ENCODE peak calls at places on chromosomes 16 and 17, in seven cellular contexts. One of them, this sample, is unnamed.

GRCh38 chr17:75679706-75680201 is 12.6 kb downstream of the SAP30BP start:
- DNase-seq in stomach: peak
- DNase-seq in activated T-cell treated with anti-CD3 and anti-CD28 coated beads, Interleukin-2, amount 50 U/mL, for 24 hours: no peak
- DNase-seq in iPS-NIHi11: no peak
- DNase-seq in left ventricle myocardium inferior: no peak
- DNase-seq in neuronal stem cell: no peak
- DNase-seq in kidney: peak
- DNase-seq in this sample: no peak

GRCh38 chr16:51084074-51084928 is 66.8 kb downstream of the SALL1 start:
- DNase-seq in stomach: no peak
- DNase-seq in activated T-cell treated with anti-CD3 and anti-CD28 coated beads, Interleukin-2, amount 50 U/mL, for 24 hours: no peak
- DNase-seq in iPS-NIHi11: no peak
- DNase-seq in left ventricle myocardium inferior: no peak
- DNase-seq in neuronal stem cell: no peak
- DNase-seq in kidney: no peak
- DNase-seq in this sample: no peak

GRCh38 chr16:27769561-27770222 is 219.7 kb downstream of the KATNIP start:
- DNase-seq in stomach: no peak
- DNase-seq in activated T-cell treated with anti-CD3 and anti-CD28 coated beads, Interleukin-2, amount 50 U/mL, for 24 hours: no peak
- DNase-seq in iPS-NIHi11: peak
- DNase-seq in left ventricle myocardium inferior: no peak
- DNase-seq in neuronal stem cell: no peak
- DNase-seq in kidney: peak
- DNase-seq in this sample: no peak

GRCh38 chr16:85069171-85069570 is 41.6 kb downstream of the KIAA0513 start:
- DNase-seq in stomach: no peak
- DNase-seq in activated T-cell treated with anti-CD3 and anti-CD28 coated beads, Interleukin-2, amount 50 U/mL, for 24 hours: no peak
- DNase-seq in iPS-NIHi11: no peak
- DNase-seq in left ventricle myocardium inferior: no peak
- DNase-seq in neuronal stem cell: no peak
- DNase-seq in kidney: no peak
- DNase-seq in this sample: no peak

GRCh38 chr17:76775021-76775420 is 37.1 kb downstream of the MFSD11 start:
- DNase-seq in stomach: no peak
- DNase-seq in activated T-cell treated with anti-CD3 and anti-CD28 coated beads, Interleukin-2, amount 50 U/mL, for 24 hours: no peak
- DNase-seq in iPS-NIHi11: no peak
- DNase-seq in left ventricle myocardium inferior: no peak
- DNase-seq in neuronal stem cell: no peak
- DNase-seq in kidney: no peak
- DNase-seq in this sample: no peak

GRCh38 chr17:17724307-17724921 is 43.2 kb downstream of the RAI1 start:
- DNase-seq in stomach: no peak
- DNase-seq in activated T-cell treated with anti-CD3 and anti-CD28 coated beads, Interleukin-2, amount 50 U/mL, for 24 hours: peak
- DNase-seq in iPS-NIHi11: peak
- DNase-seq in left ventricle myocardium inferior: no peak
- DNase-seq in neuronal stem cell: peak
- DNase-seq in kidney: no peak
- DNase-seq in this sample: peak

GRCh38 chr17:42120161-42121065 is 754 bp downstream of the KAT2A start:
- DNase-seq in stomach: no peak
- DNase-seq in activated T-cell treated with anti-CD3 and anti-CD28 coated beads, Interleukin-2, amount 50 U/mL, for 24 hours: no peak
- DNase-seq in iPS-NIHi11: peak
- DNase-seq in left ventricle myocardium inferior: no peak
- DNase-seq in neuronal stem cell: no peak
- DNase-seq in kidney: no peak
- DNase-seq in this sample: peak

GRCh38 chr16:77652399-77652798 is 69.9 kb upstream of the NUDT7 start:
- DNase-seq in stomach: no peak
- DNase-seq in activated T-cell treated with anti-CD3 and anti-CD28 coated beads, Interleukin-2, amount 50 U/mL, for 24 hours: no peak
- DNase-seq in iPS-NIHi11: no peak
- DNase-seq in left ventricle myocardium inferior: no peak
- DNase-seq in neuronal stem cell: no peak
- DNase-seq in kidney: no peak
- DNase-seq in this sample: no peak

GRCh38 chr16:11094075-11094593 is 149.8 kb downstream of the CLEC16A start:
- DNase-seq in stomach: no peak
- DNase-seq in activated T-cell treated with anti-CD3 and anti-CD28 coated beads, Interleukin-2, amount 50 U/mL, for 24 hours: peak
- DNase-seq in iPS-NIHi11: no peak
- DNase-seq in left ventricle myocardium inferior: no peak
- DNase-seq in neuronal stem cell: no peak
- DNase-seq in kidney: no peak
- DNase-seq in this sample: no peak

GRCh38 chr17:4594406-4595349 is 10.3 kb downstream of the SMTNL2 start:
- DNase-seq in stomach: peak
- DNase-seq in activated T-cell treated with anti-CD3 and anti-CD28 coated beads, Interleukin-2, amount 50 U/mL, for 24 hours: peak
- DNase-seq in iPS-NIHi11: peak
- DNase-seq in left ventricle myocardium inferior: no peak
- DNase-seq in neuronal stem cell: no peak
- DNase-seq in kidney: peak
- DNase-seq in this sample: peak

GRCh38 chr16:13289515-13289914 is 388.1 kb downstream of the SHISA9 start:
- DNase-seq in stomach: no peak
- DNase-seq in activated T-cell treated with anti-CD3 and anti-CD28 coated beads, Interleukin-2, amount 50 U/mL, for 24 hours: no peak
- DNase-seq in iPS-NIHi11: no peak
- DNase-seq in left ventricle myocardium inferior: no peak
- DNase-seq in neuronal stem cell: no peak
- DNase-seq in kidney: no peak
- DNase-seq in this sample: no peak

GRCh38 chr16:14649816-14650215 is 17.1 kb downstream of the BFAR start:
- DNase-seq in stomach: no peak
- DNase-seq in activated T-cell treated with anti-CD3 and anti-CD28 coated beads, Interleukin-2, amount 50 U/mL, for 24 hours: no peak
- DNase-seq in iPS-NIHi11: no peak
- DNase-seq in left ventricle myocardium inferior: no peak
- DNase-seq in neuronal stem cell: no peak
- DNase-seq in kidney: no peak
- DNase-seq in this sample: no peak

GRCh38 chr17:43701318-43701743 is 39.6 kb upstream of the MEOX1 start:
- DNase-seq in stomach: no peak
- DNase-seq in activated T-cell treated with anti-CD3 and anti-CD28 coated beads, Interleukin-2, amount 50 U/mL, for 24 hours: peak
- DNase-seq in iPS-NIHi11: no peak
- DNase-seq in left ventricle myocardium inferior: no peak
- DNase-seq in neuronal stem cell: no peak
- DNase-seq in kidney: no peak
- DNase-seq in this sample: no peak

GRCh38 chr17:13518271-13519000 is 83.3 kb downstream of the HS3ST3A1 start:
- DNase-seq in stomach: no peak
- DNase-seq in activated T-cell treated with anti-CD3 and anti-CD28 coated beads, Interleukin-2, amount 50 U/mL, for 24 hours: no peak
- DNase-seq in iPS-NIHi11: no peak
- DNase-seq in left ventricle myocardium inferior: no peak
- DNase-seq in neuronal stem cell: no peak
- DNase-seq in kidney: no peak
- DNase-seq in this sample: no peak

GRCh38 chr16:26220894-26221293 is 529.1 kb downstream of the HS3ST4 start:
- DNase-seq in stomach: no peak
- DNase-seq in activated T-cell treated with anti-CD3 and anti-CD28 coated beads, Interleukin-2, amount 50 U/mL, for 24 hours: no peak
- DNase-seq in iPS-NIHi11: no peak
- DNase-seq in left ventricle myocardium inferior: no peak
- DNase-seq in neuronal stem cell: no peak
- DNase-seq in kidney: no peak
- DNase-seq in this sample: no peak

GRCh38 chr17:50348522-50349240 is 2.8 kb downstream of the XYLT2 start:
- DNase-seq in stomach: peak
- DNase-seq in activated T-cell treated with anti-CD3 and anti-CD28 coated beads, Interleukin-2, amount 50 U/mL, for 24 hours: peak
- DNase-seq in iPS-NIHi11: no peak
- DNase-seq in left ventricle myocardium inferior: no peak
- DNase-seq in neuronal stem cell: no peak
- DNase-seq in kidney: peak
- DNase-seq in this sample: no peak

GRCh38 chr17:68441064-68441770 is 16.1 kb downstream of the WIPI1 start:
- DNase-seq in stomach: no peak
- DNase-seq in activated T-cell treated with anti-CD3 and anti-CD28 coated beads, Interleukin-2, amount 50 U/mL, for 24 hours: no peak
- DNase-seq in iPS-NIHi11: no peak
- DNase-seq in left ventricle myocardium inferior: no peak
- DNase-seq in neuronal stem cell: no peak
- DNase-seq in kidney: no peak
- DNase-seq in this sample: no peak

GRCh38 chr16:77782694-77783093 is 5.7 kb upstream of the VAT1L start:
- DNase-seq in stomach: no peak
- DNase-seq in activated T-cell treated with anti-CD3 and anti-CD28 coated beads, Interleukin-2, amount 50 U/mL, for 24 hours: no peak
- DNase-seq in iPS-NIHi11: no peak
- DNase-seq in left ventricle myocardium inferior: no peak
- DNase-seq in neuronal stem cell: no peak
- DNase-seq in kidney: no peak
- DNase-seq in this sample: no peak

GRCh38 chr16:27382187-27382855 is 19.7 kb upstream of the IL21R start:
- DNase-seq in stomach: peak
- DNase-seq in activated T-cell treated with anti-CD3 and anti-CD28 coated beads, Interleukin-2, amount 50 U/mL, for 24 hours: peak
- DNase-seq in iPS-NIHi11: no peak
- DNase-seq in left ventricle myocardium inferior: no peak
- DNase-seq in neuronal stem cell: no peak
- DNase-seq in kidney: no peak
- DNase-seq in this sample: no peak

GRCh38 chr17:36921131-36921851 is 16.0 kb upstream of the LHX1 start:
- DNase-seq in stomach: peak
- DNase-seq in activated T-cell treated with anti-CD3 and anti-CD28 coated beads, Interleukin-2, amount 50 U/mL, for 24 hours: peak
- DNase-seq in iPS-NIHi11: peak
- DNase-seq in left ventricle myocardium inferior: no peak
- DNase-seq in neuronal stem cell: no peak
- DNase-seq in kidney: peak
- DNase-seq in this sample: peak

GRCh38 chr17:39709319-39709997 is 9.6 kb downstream of the ERBB2 start:
- DNase-seq in stomach: no peak
- DNase-seq in activated T-cell treated with anti-CD3 and anti-CD28 coated beads, Interleukin-2, amount 50 U/mL, for 24 hours: no peak
- DNase-seq in iPS-NIHi11: no peak
- DNase-seq in left ventricle myocardium inferior: no peak
- DNase-seq in neuronal stem cell: no peak
- DNase-seq in kidney: peak
- DNase-seq in this sample: no peak

GRCh38 chr16:57264950-57265371 is 19.5 kb downstream of the PLLP start:
- DNase-seq in stomach: peak
- DNase-seq in activated T-cell treated with anti-CD3 and anti-CD28 coated beads, Interleukin-2, amount 50 U/mL, for 24 hours: no peak
- DNase-seq in iPS-NIHi11: no peak
- DNase-seq in left ventricle myocardium inferior: no peak
- DNase-seq in neuronal stem cell: no peak
- DNase-seq in kidney: peak
- DNase-seq in this sample: no peak

GRCh38 chr17:31216053-31216751 is 80.8 kb downstream of the OMG start:
- DNase-seq in stomach: no peak
- DNase-seq in activated T-cell treated with anti-CD3 and anti-CD28 coated beads, Interleukin-2, amount 50 U/mL, for 24 hours: no peak
- DNase-seq in iPS-NIHi11: peak
- DNase-seq in left ventricle myocardium inferior: no peak
- DNase-seq in neuronal stem cell: peak
- DNase-seq in kidney: no peak
- DNase-seq in this sample: peak

GRCh38 chr17:42016411-42016831 is 818 bp downstream of the DNAJC7 start:
- DNase-seq in stomach: no peak
- DNase-seq in activated T-cell treated with anti-CD3 and anti-CD28 coated beads, Interleukin-2, amount 50 U/mL, for 24 hours: no peak
- DNase-seq in iPS-NIHi11: no peak
- DNase-seq in left ventricle myocardium inferior: no peak
- DNase-seq in neuronal stem cell: no peak
- DNase-seq in kidney: no peak
- DNase-seq in this sample: peak

GRCh38 chr16:79286646-79287423 is 313.7 kb downstream of the MAF start:
- DNase-seq in stomach: peak
- DNase-seq in activated T-cell treated with anti-CD3 and anti-CD28 coated beads, Interleukin-2, amount 50 U/mL, for 24 hours: no peak
- DNase-seq in iPS-NIHi11: peak
- DNase-seq in left ventricle myocardium inferior: peak
- DNase-seq in neuronal stem cell: no peak
- DNase-seq in kidney: peak
- DNase-seq in this sample: peak

GRCh38 chr17:43832976-43833829 is at the start of gene MPP3:
- DNase-seq in stomach: peak
- DNase-seq in activated T-cell treated with anti-CD3 and anti-CD28 coated beads, Interleukin-2, amount 50 U/mL, for 24 hours: peak
- DNase-seq in iPS-NIHi11: peak
- DNase-seq in left ventricle myocardium inferior: peak
- DNase-seq in neuronal stem cell: peak
- DNase-seq in kidney: peak
- DNase-seq in this sample: peak

GRCh38 chr17:6546069-6546718 is 10.2 kb downstream of the PITPNM3 start:
- DNase-seq in stomach: no peak
- DNase-seq in activated T-cell treated with anti-CD3 and anti-CD28 coated beads, Interleukin-2, amount 50 U/mL, for 24 hours: no peak
- DNase-seq in iPS-NIHi11: no peak
- DNase-seq in left ventricle myocardium inferior: no peak
- DNase-seq in neuronal stem cell: no peak
- DNase-seq in kidney: no peak
- DNase-seq in this sample: no peak

GRCh38 chr16:28205117-28205899 is 6.5 kb downstream of the XPO6 start:
- DNase-seq in stomach: no peak
- DNase-seq in activated T-cell treated with anti-CD3 and anti-CD28 coated beads, Interleukin-2, amount 50 U/mL, for 24 hours: no peak
- DNase-seq in iPS-NIHi11: no peak
- DNase-seq in left ventricle myocardium inferior: no peak
- DNase-seq in neuronal stem cell: no peak
- DNase-seq in kidney: no peak
- DNase-seq in this sample: no peak

GRCh38 chr17:19948100-19948943 is 29.3 kb downstream of the AKAP10 start:
- DNase-seq in stomach: no peak
- DNase-seq in activated T-cell treated with anti-CD3 and anti-CD28 coated beads, Interleukin-2, amount 50 U/mL, for 24 hours: no peak
- DNase-seq in iPS-NIHi11: no peak
- DNase-seq in left ventricle myocardium inferior: no peak
- DNase-seq in neuronal stem cell: no peak
- DNase-seq in kidney: no peak
- DNase-seq in this sample: peak

This sample was measured in neural progenitor cell.